ENCODE peak calls at places on chromosomes 11 and 22, in seven cellular contexts. J is mesendoderm, M is H9, Z is neuronal stem cell, L is IMR-90, D is mesenchymal stem cell, Q is trophoblast cell. T is an unnamed sample.

GRCh38 chr11:37072538-37072937 is 474.5 kb upstream of the RAG2 start:
- DNase-seq in J (no peak), M (no peak), Z (no peak), L (no peak), D (peak; percentile 76), Q (no peak), T (no peak)

GRCh38 chr11:92955900-92956299 is 13.6 kb upstream of the MTNR1B start:
- DNase-seq in J (no peak), M (no peak), Z (no peak), L (no peak), D (no peak), Q (no peak), T (no peak)

GRCh38 chr22:46994265-46994664 is 231.8 kb downstream of the TBC1D22A start:
- DNase-seq in J (no peak), M (no peak), Z (no peak), L (no peak), D (no peak), Q (no peak), T (no peak)

GRCh38 chr11:12625438-12626071 is 48.7 kb upstream of the TEAD1 start:
- DNase-seq in J (no peak), M (no peak), Z (no peak), L (peak; percentile 98), D (peak; percentile 90), Q (no peak), T (no peak)

GRCh38 chr11:83194284-83195175 is 1.0 kb downstream of the ANKRD42 start:
- DNase-seq in J (peak; percentile 77), M (peak; percentile 49), Z (peak; percentile 26), L (peak; percentile 77), D (peak; percentile 94), Q (peak; percentile 68), T (peak; percentile 57)

GRCh38 chr22:38858492-38858891 is 13.5 kb downstream of the CBX6 start:
- DNase-seq in J (no peak), M (peak; percentile 27), Z (no peak), L (no peak), D (no peak), Q (no peak), T (no peak)

GRCh38 chr22:37018815-37019308 is 385 bp downstream of the TST start:
- DNase-seq in J (peak; percentile 72), M (peak; percentile 65), Z (peak; percentile 40), L (peak; percentile 55), D (peak; percentile 82), Q (peak; percentile 28), T (peak; percentile 78)

GRCh38 chr22:50606126-50606525 is 5.5 kb downstream of the MAPK8IP2 start:
- DNase-seq in J (no peak), M (no peak), Z (no peak), L (no peak), D (no peak), Q (no peak), T (no peak)

GRCh38 chr11:29985248-29985647 is 31.6 kb downstream of the KCNA4 start:
- DNase-seq in J (no peak), M (no peak), Z (no peak), L (no peak), D (no peak), Q (no peak), T (no peak)

GRCh38 chr11:14942735-14943134 is 29.4 kb downstream of the CALCA start:
- DNase-seq in J (no peak), M (no peak), Z (no peak), L (no peak), D (no peak), Q (no peak), T (no peak)

GRCh38 chr11:71930556-71931244 is 1.9 kb downstream of the RNF121 start:
- DNase-seq in J (no peak), M (no peak), Z (no peak), L (no peak), D (no peak), Q (no peak), T (no peak)

GRCh38 chr11:61281581-61282250 is 13.4 kb downstream of the VWCE start:
- DNase-seq in J (peak; percentile 86), M (peak; percentile 91), Z (peak; percentile 67), L (no peak), D (peak; percentile 22), Q (peak; percentile 86), T (peak; percentile 96)

GRCh38 chr11:119525180-119525854 is 102.3 kb upstream of the THY1 start:
- DNase-seq in J (no peak), M (no peak), Z (no peak), L (no peak), D (no peak), Q (peak; percentile 13), T (no peak)

GRCh38 chr11:18669629-18670162 is 28.9 kb upstream of the TMEM86A start:
- DNase-seq in J (no peak), M (peak; percentile 36), Z (no peak), L (no peak), D (no peak), Q (no peak), T (no peak)

GRCh38 chr11:2264366-2265011 is 5.9 kb downstream of the ASCL2 start:
- DNase-seq in J (no peak), M (no peak), Z (no peak), L (no peak), D (no peak), Q (peak; percentile 64), T (no peak)

GRCh38 chr22:48035897-48036296 is 1273.4 kb downstream of the TBC1D22A start:
- DNase-seq in J (no peak), M (no peak), Z (no peak), L (no peak), D (no peak), Q (no peak), T (no peak)
- H3K18ac ChIP-seq in J (no peak overlapping the region), M (no peak overlapping the region), Z (no peak overlapping the region), L (no peak overlapping the region), D (no peak overlapping the region), Q (no peak overlapping the region), T (no peak overlapping the region)

DNA sequence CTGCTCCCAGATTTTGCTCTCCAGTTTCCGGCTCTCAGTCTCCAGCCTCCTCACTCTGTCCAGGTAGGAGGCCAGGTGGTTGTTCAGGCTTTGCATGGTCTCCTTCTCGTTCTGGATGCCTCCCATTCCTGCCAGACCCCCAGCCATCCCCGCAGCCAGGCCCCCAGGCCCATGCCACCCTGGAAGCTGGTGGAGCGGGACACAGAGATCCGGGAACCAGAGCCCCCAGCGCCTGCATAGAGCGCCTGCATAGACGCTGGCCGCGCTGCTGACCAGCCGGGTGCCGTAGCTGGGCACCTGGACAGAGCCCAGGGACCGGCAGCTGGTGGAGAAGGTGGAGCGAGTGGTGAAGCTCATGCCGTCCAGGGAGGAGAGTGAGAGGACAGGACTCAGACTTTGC is 82.7 kb upstream of the LDLRAD3 start:
- DNase-seq in J (no peak), M (no peak), Z (no peak), L (no peak), D (no peak), Q (no peak), T (peak; percentile 13)
- H3K18ac ChIP-seq in J (no peak overlapping the region), M (no peak overlapping the region), Z (no peak overlapping the region), L (no peak overlapping the region), D (no peak overlapping the region), Q (no peak overlapping the region), T (no peak overlapping the region)

DNA sequence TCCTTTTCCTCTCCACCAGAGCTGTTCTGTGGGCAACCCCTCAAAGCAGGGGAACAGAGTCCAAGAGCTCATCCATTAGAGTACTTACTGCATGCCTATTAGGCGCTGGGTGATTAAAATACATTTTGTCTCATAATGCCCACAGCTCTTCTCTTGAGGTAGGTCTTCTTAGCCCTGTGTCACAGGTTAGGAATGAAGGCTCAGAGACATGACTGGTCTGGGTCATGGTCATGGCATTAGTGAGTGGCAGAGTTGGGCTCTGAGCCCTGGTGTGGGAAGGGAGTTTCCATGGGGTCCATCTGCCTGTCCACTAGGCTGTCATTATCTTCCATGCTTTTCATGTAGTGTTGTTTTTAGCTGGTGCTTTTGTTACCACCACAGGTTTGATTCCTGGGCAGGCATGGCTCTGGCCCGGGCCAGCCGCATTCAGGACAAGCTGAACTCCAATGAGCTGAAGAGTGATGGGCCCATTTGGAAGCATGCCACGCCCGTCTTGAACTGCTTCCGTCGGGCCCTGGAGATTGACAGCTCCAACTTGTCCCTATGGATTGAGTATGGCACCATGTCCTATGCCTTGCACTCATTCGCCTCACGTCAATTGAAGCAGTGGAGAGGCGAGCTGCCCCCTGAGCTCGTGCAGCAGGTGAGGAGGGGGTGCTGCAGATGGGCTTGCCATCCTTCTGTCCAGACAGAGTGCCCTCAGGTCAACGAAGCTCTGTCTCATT is 76.1 kb downstream of the CABIN1 start:
- DNase-seq in J (no peak), M (no peak), Z (no peak), L (no peak), D (no peak), Q (peak; percentile 73), T (no peak)
- H3K18ac ChIP-seq in J (no peak overlapping the region), M (no peak overlapping the region), Z (no peak overlapping the region), L (no peak overlapping the region), D (no peak overlapping the region), Q (no peak overlapping the region), T (no peak overlapping the region)

DNA sequence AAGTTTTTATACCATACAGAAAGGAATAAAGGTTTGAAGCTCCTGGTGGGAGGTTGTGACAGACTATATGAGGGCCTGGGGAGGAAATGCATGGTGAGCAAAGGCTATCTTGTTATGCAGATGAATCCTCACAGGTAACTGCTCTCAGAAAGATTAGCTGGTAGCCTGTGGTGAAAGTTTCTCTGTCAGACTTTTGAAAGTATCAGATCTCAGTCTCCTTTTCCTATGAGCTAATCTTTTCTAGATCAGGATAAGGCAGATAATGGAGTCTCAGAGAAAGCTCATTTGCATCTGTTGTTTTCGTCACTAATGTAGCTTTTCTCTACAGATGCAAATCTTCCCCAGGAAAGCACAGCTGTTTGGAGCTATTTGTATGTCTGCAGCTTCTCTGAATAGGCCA is 21.0 kb upstream of the OR6X1 start:
- DNase-seq in J (peak; percentile 97), M (peak; percentile 71), Z (no peak), L (no peak), D (no peak), Q (peak; percentile 21), T (peak; percentile 53)
- H3K18ac ChIP-seq in J (no peak overlapping the region), M (no peak overlapping the region), Z (no peak overlapping the region), L (no peak overlapping the region), D (no peak overlapping the region), Q (no peak overlapping the region), T (no peak overlapping the region)

DNA sequence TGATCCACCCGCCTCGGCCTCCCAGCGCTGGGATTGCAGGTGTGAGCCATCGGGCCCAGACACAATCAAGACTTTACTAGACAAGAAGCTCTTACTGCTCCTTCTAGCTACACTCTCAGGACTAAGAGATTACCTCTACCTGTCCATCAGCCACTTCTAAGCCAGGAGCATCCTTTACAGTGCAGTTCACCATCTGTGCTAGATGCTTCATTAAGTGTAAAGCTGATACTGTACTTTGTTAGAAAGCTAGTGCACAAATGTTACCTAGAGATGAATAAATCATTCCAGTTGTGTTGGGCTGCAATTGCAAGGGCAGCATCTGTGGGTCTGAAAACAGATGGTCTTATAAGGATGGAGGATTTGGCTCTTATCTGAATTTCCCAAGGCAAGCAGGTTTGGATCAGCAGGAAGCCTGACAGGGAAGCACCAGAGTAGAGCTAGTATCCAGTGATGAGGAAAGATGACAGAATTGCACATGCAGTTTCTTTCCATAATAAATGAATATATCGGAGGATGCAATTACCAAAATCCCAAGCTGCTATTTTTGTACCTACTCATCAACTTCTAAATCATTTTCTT is 58.3 kb downstream of the FAM168A start:
- DNase-seq in J (no peak), M (no peak), Z (no peak), L (no peak), D (no peak), Q (no peak), T (no peak)
- H3K18ac ChIP-seq in J (no peak overlapping the region), M (peak overlapping the region; percentile 25), Z (no peak overlapping the region), L (no peak overlapping the region), D (no peak overlapping the region), Q (no peak overlapping the region), T (no peak overlapping the region)